ENCODE peak calls at places on chromosomes 1 and 21, in eight cellular contexts. One of them, this sample, is unnamed.

GRCh38 chr1:107862064-107862463 is 102.9 kb downstream of the VAV3 start:
- DNase-seq in RKO: no peak
- DNase-seq in tibial artery: no peak
- DNase-seq in upper lobe of right lung: no peak
- DNase-seq in T-helper 2 cell: no peak
- DNase-seq in HFFc6: no peak
- DNase-seq in GM10248: no peak
- DNase-seq in right atrium auricular region: no peak
- DNase-seq in this sample: no peak

GRCh38 chr1:183000563-183000962 is 22.7 kb upstream of the LAMC1 start:
- DNase-seq in GM10248: no peak
- DNase-seq in T-helper 2 cell: no peak
- DNase-seq in RKO: no peak
- DNase-seq in HFFc6: no peak
- DNase-seq in upper lobe of right lung: no peak
- DNase-seq in tibial artery: no peak
- DNase-seq in right atrium auricular region: no peak
- DNase-seq in this sample: no peak

GRCh38 chr1:12166834-12167492 is at the start of gene TNFRSF1B:
- DNase-seq in upper lobe of right lung: peak
- DNase-seq in right atrium auricular region: no peak
- DNase-seq in T-helper 2 cell: peak
- DNase-seq in HFFc6: no peak
- DNase-seq in GM10248: peak
- DNase-seq in RKO: no peak
- DNase-seq in tibial artery: no peak
- DNase-seq in this sample: peak

GRCh38 chr1:196891251-196891650 is 3.4 kb downstream of the CFHR4 start:
- DNase-seq in T-helper 2 cell: no peak
- DNase-seq in GM10248: no peak
- DNase-seq in upper lobe of right lung: no peak
- DNase-seq in tibial artery: no peak
- DNase-seq in right atrium auricular region: no peak
- DNase-seq in RKO: no peak
- DNase-seq in HFFc6: no peak
- DNase-seq in this sample: no peak

GRCh38 chr1:191327868-191328267 is 830.4 kb upstream of the RGS18 start:
- DNase-seq in RKO: no peak
- DNase-seq in tibial artery: no peak
- DNase-seq in right atrium auricular region: no peak
- DNase-seq in HFFc6: no peak
- DNase-seq in upper lobe of right lung: no peak
- DNase-seq in GM10248: no peak
- DNase-seq in T-helper 2 cell: no peak
- DNase-seq in this sample: no peak

GRCh38 chr1:10308001-10308400 is 90.9 kb upstream of the PGD start:
- DNase-seq in tibial artery: no peak
- DNase-seq in RKO: no peak
- DNase-seq in right atrium auricular region: no peak
- DNase-seq in GM10248: no peak
- DNase-seq in HFFc6: no peak
- DNase-seq in upper lobe of right lung: no peak
- DNase-seq in T-helper 2 cell: no peak
- DNase-seq in this sample: no peak

GRCh38 chr1:70085451-70085850 is 119.9 kb downstream of the LRRC40 start:
- DNase-seq in T-helper 2 cell: no peak
- DNase-seq in RKO: no peak
- DNase-seq in upper lobe of right lung: no peak
- DNase-seq in right atrium auricular region: no peak
- DNase-seq in HFFc6: no peak
- DNase-seq in tibial artery: no peak
- DNase-seq in GM10248: no peak
- DNase-seq in this sample: no peak

GRCh38 chr21:26941436-26941835 is 25.5 kb downstream of the ADAMTS5 start:
- DNase-seq in GM10248: no peak
- DNase-seq in upper lobe of right lung: no peak
- DNase-seq in right atrium auricular region: no peak
- DNase-seq in tibial artery: no peak
- DNase-seq in T-helper 2 cell: no peak
- DNase-seq in RKO: no peak
- DNase-seq in HFFc6: peak
- DNase-seq in this sample: no peak

GRCh38 chr1:85300140-85300539 is 23.7 kb upstream of the BCL10 start:
- DNase-seq in HFFc6: no peak
- DNase-seq in upper lobe of right lung: no peak
- DNase-seq in RKO: no peak
- DNase-seq in T-helper 2 cell: no peak
- DNase-seq in tibial artery: no peak
- DNase-seq in right atrium auricular region: no peak
- DNase-seq in GM10248: no peak
- DNase-seq in this sample: no peak

GRCh38 chr1:155463865-155464264 is 98.7 kb downstream of the ASH1L start:
- DNase-seq in RKO: no peak
- DNase-seq in right atrium auricular region: no peak
- DNase-seq in upper lobe of right lung: no peak
- DNase-seq in tibial artery: no peak
- DNase-seq in GM10248: no peak
- DNase-seq in HFFc6: peak
- DNase-seq in T-helper 2 cell: no peak
- DNase-seq in this sample: no peak

GRCh38 chr1:17545354-17545753 is 5.9 kb downstream of the ARHGEF10L start:
- DNase-seq in upper lobe of right lung: no peak
- DNase-seq in RKO: peak
- DNase-seq in HFFc6: peak
- DNase-seq in tibial artery: no peak
- DNase-seq in right atrium auricular region: peak
- DNase-seq in GM10248: no peak
- DNase-seq in T-helper 2 cell: no peak
- DNase-seq in this sample: no peak

GRCh38 chr1:16980473-16981268 is at the start of gene MFAP2:
- DNase-seq in upper lobe of right lung: no peak
- DNase-seq in T-helper 2 cell: no peak
- DNase-seq in RKO: no peak
- DNase-seq in right atrium auricular region: no peak
- DNase-seq in tibial artery: no peak
- DNase-seq in GM10248: no peak
- DNase-seq in HFFc6: peak
- DNase-seq in this sample: no peak

GRCh38 chr1:162166934-162167615 is 97.6 kb downstream of the NOS1AP start:
- DNase-seq in T-helper 2 cell: no peak
- DNase-seq in GM10248: no peak
- DNase-seq in right atrium auricular region: no peak
- DNase-seq in RKO: no peak
- DNase-seq in tibial artery: no peak
- DNase-seq in HFFc6: no peak
- DNase-seq in upper lobe of right lung: no peak
- DNase-seq in this sample: no peak

GRCh38 chr1:185517808-185518419 is 200.9 kb upstream of the IVNS1ABP start:
- DNase-seq in T-helper 2 cell: no peak
- DNase-seq in RKO: no peak
- DNase-seq in HFFc6: no peak
- DNase-seq in right atrium auricular region: no peak
- DNase-seq in upper lobe of right lung: no peak
- DNase-seq in tibial artery: no peak
- DNase-seq in GM10248: no peak
- DNase-seq in this sample: no peak

GRCh38 chr1:79899914-79900313 is 893.4 kb upstream of the ADGRL4 start:
- DNase-seq in upper lobe of right lung: no peak
- DNase-seq in RKO: peak
- DNase-seq in tibial artery: no peak
- DNase-seq in HFFc6: peak
- DNase-seq in GM10248: no peak
- DNase-seq in right atrium auricular region: no peak
- DNase-seq in T-helper 2 cell: no peak
- DNase-seq in this sample: no peak

GRCh38 chr1:56933161-56933560 is 32.7 kb downstream of the C8B start:
- DNase-seq in HFFc6: no peak
- DNase-seq in GM10248: no peak
- DNase-seq in T-helper 2 cell: no peak
- DNase-seq in RKO: no peak
- DNase-seq in tibial artery: no peak
- DNase-seq in upper lobe of right lung: no peak
- DNase-seq in right atrium auricular region: peak
- DNase-seq in this sample: no peak

GRCh38 chr1:28509705-28510349 is 4.0 kb downstream of the RCC1 start:
- DNase-seq in RKO: peak
- DNase-seq in tibial artery: no peak
- DNase-seq in upper lobe of right lung: no peak
- DNase-seq in GM10248: no peak
- DNase-seq in HFFc6: peak
- DNase-seq in right atrium auricular region: no peak
- DNase-seq in T-helper 2 cell: no peak
- DNase-seq in this sample: no peak

GRCh38 chr1:58997060-58997411 is 213.2 kb upstream of the JUN start:
- DNase-seq in T-helper 2 cell: no peak
- DNase-seq in GM10248: no peak
- DNase-seq in RKO: no peak
- DNase-seq in right atrium auricular region: no peak
- DNase-seq in upper lobe of right lung: no peak
- DNase-seq in tibial artery: no peak
- DNase-seq in HFFc6: no peak
- DNase-seq in this sample: no peak

GRCh38 chr1:100791586-100791985 is 72.0 kb downstream of the VCAM1 start:
- DNase-seq in T-helper 2 cell: no peak
- DNase-seq in upper lobe of right lung: no peak
- DNase-seq in right atrium auricular region: no peak
- DNase-seq in HFFc6: no peak
- DNase-seq in RKO: no peak
- DNase-seq in GM10248: no peak
- DNase-seq in tibial artery: no peak
- DNase-seq in this sample: no peak